ENCODE peak calls at places on chromosomes 1 and 21, in seven cellular contexts. D is GM12878, H is HepG2, V is SK-N-SH, Q is HCT116, G is K562, F is H1. L is an unnamed sample.

GRCh38 chr1:50023292-50024159 is at the start of gene AGBL4:
- DNase-seq in Q (no peak), V (peak; percentile 93), D (no peak), H (no peak), F (no peak), G (peak; percentile 50), L (peak; percentile 22)

GRCh38 chr1:11938722-11939526 is 4.4 kb downstream of the PLOD1 start:
- DNase-seq in Q (no peak), G (peak; percentile 77), F (no peak), D (no peak), V (peak; percentile 67), H (no peak), L (no peak)

GRCh38 chr1:54570161-54570560 is 22.1 kb downstream of the ACOT11 start:
- DNase-seq in F (no peak), H (no peak), Q (no peak), D (no peak), V (peak; percentile 75), G (no peak), L (no peak)

GRCh38 chr21:35775778-35776515 is 284.4 kb downstream of the SETD4 start:
- DNase-seq in F (no peak), V (no peak), Q (no peak), H (no peak), D (no peak), G (no peak), L (no peak)

GRCh38 chr1:23904748-23905357 is 8.3 kb downstream of the CNR2 start:
- DNase-seq in H (no peak), V (no peak), F (no peak), Q (no peak), G (no peak), D (peak; percentile 84), L (no peak)

GRCh38 chr1:24300971-24301370 is 18.2 kb upstream of the GRHL3 start:
- DNase-seq in F (no peak), D (no peak), H (no peak), G (no peak), Q (no peak), V (no peak), L (peak; percentile 38)

GRCh38 chr1:172449585-172450523 is 6.0 kb upstream of the PIGC start:
- DNase-seq in G (peak; percentile 83), D (no peak), F (peak; percentile 36), Q (peak; percentile 39), H (peak; percentile 85), V (peak; percentile 71), L (peak; percentile 83)

GRCh38 chr1:240242601-240243144 is 151.0 kb downstream of the FMN2 start:
- DNase-seq in H (no peak), Q (no peak), V (peak; percentile 26), D (no peak), G (no peak), F (no peak), L (no peak)

GRCh38 chr21:44739316-44739715 is 27.9 kb upstream of the TSPEAR start:
- DNase-seq in F (no peak), H (no peak), V (no peak), D (no peak), G (no peak), Q (no peak), L (no peak)

GRCh38 chr1:84721152-84721551 is 30.9 kb upstream of the SSX2IP start:
- DNase-seq in H (peak; percentile 6), F (no peak), D (no peak), G (peak; percentile 70), V (no peak), Q (no peak), L (no peak)

GRCh38 chr1:67572594-67573221 is 112.3 kb upstream of the GADD45A start:
- DNase-seq in D (no peak), F (no peak), H (no peak), G (no peak), V (no peak), Q (no peak), L (no peak)

GRCh38 chr1:182299728-182300581 is 91.6 kb downstream of the GLUL start:
- DNase-seq in H (peak; percentile 78), G (peak; percentile 98), Q (no peak), D (no peak), F (no peak), V (peak; percentile 23), L (no peak)

GRCh38 chr1:10031461-10031860 is 1.3 kb upstream of the UBE4B start:
- DNase-seq in H (no peak), F (no peak), G (no peak), V (no peak), Q (no peak), D (no peak), L (no peak)

GRCh38 chr1:40711465-40712404 is 20.2 kb downstream of the NFYC start:
- DNase-seq in D (no peak), H (peak; percentile 50), G (peak; percentile 50), V (no peak), Q (no peak), F (no peak), L (no peak)

GRCh38 chr1:187203257-187203656 is 374.5 kb downstream of the PLA2G4A start:
- DNase-seq in D (no peak), H (no peak), F (no peak), V (no peak), G (no peak), Q (peak; percentile 57), L (no peak)

GRCh38 chr1:241310451-241310850 is 46.6 kb downstream of the RGS7 start:
- DNase-seq in G (no peak), F (no peak), V (no peak), Q (no peak), H (no peak), D (no peak), L (no peak)

GRCh38 chr21:33976082-33976979 is 60.7 kb upstream of the ATP5PO start:
- DNase-seq in F (no peak), Q (no peak), G (peak; percentile 87), H (peak; percentile 65), D (peak; percentile 90), V (no peak), L (no peak)

GRCh38 chr1:185862235-185862634 is 128.0 kb downstream of the HMCN1 start:
- DNase-seq in D (no peak), Q (no peak), V (no peak), G (peak; percentile 24), H (no peak), F (no peak), L (no peak)

GRCh38 chr1:30520461-30520860 is 202.9 kb downstream of the MATN1 start:
- DNase-seq in D (no peak), H (no peak), Q (no peak), G (no peak), V (no peak), F (no peak), L (no peak)
- TF ChIP-seq JUND in D (no peak), H (no peak), Q (no peak), G (no peak), V (no peak), F (no peak), L (no peak)

DNA sequence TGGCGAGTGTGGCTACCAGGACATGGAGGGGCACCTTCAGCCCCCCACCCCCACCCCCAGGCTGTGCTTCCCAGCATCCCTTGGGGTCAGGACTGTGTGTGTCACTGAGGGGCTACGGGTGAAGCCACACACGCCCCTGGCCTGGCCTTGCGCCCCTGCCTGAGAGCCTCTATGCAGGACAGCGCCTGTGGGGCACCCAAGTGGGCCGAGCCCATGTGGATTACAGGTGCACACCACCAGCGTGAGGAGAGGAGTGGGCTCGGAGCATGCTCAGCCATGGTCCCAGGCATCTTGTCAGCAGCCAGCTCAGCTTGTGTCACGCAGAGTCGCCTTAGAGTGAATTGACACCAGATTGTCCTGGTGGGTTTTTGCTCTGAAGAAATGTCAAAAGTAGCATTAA is 27.9 kb downstream of the FAAP20 start:
- DNase-seq in Q (no peak), F (no peak), D (no peak), H (no peak), G (no peak), V (no peak), L (no peak)
- TF ChIP-seq JUND in Q (no peak), F (no peak), D (no peak), H (no peak), G (no peak), V (no peak), L (no peak)

GRCh38 chr1:43936470-43937151 is 3.0 kb downstream of the ARTN start:
- DNase-seq in F (no peak), G (no peak), D (no peak), H (peak; percentile 48), V (peak; percentile 87), Q (no peak), L (peak; percentile 32)
- TF ChIP-seq JUND in F (no peak), G (no peak), D (no peak), H (no peak), V (no peak), Q (no peak), L (no peak)

GRCh38 chr21:29371464-29371863 is 72.7 kb downstream of the BACH1 start:
- DNase-seq in V (no peak), Q (no peak), H (no peak), G (no peak), D (no peak), F (no peak), L (no peak)

GRCh38 chr21:29374481-29374880 is 75.8 kb downstream of the BACH1 start:
- DNase-seq in G (no peak), D (no peak), Q (no peak), H (no peak), F (no peak), V (no peak), L (no peak)

GRCh38 chr21:29367335-29367734 is 68.6 kb downstream of the BACH1 start:
- DNase-seq in D (no peak), V (no peak), F (no peak), H (no peak), G (no peak), Q (no peak), L (no peak)

GRCh38 chr21:29376556-29376955 is 77.8 kb downstream of the BACH1 start:
- DNase-seq in D (no peak), Q (peak; percentile 39), V (no peak), F (peak; percentile 31), G (peak; percentile 59), H (peak; percentile 47), L (no peak)

GRCh38 chr21:29372063-29372802 is 73.5 kb downstream of the BACH1 start:
- DNase-seq in V (peak; percentile 50), F (no peak), G (peak; percentile 77), D (peak; percentile 59), Q (peak; percentile 67), H (peak; percentile 78), L (no peak)
- TF ChIP-seq JUND in V (no peak), F (no peak), G (no peak), D (no peak), Q (no peak), H (no peak), L (no peak)

DNA sequence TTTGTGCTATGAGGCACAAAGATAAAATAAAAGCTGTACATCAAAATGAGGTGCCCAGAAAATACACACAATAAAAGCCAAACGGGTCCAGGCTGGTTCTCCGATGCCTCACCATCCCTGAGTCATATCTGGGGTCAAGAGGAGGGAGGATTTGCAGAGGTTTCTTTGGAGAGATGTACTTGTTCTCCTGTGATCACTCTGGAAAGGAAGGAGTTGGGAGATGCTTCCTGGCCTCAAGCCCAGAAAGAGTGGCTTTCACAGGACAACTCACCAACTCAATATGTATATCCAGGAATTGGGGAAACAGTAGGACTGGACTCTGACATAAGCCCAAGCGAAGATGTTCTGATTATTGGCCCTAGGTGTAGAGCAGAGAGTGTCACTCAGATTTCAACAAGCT is 51.9 kb downstream of the DIPK1A start:
- DNase-seq in H (no peak), F (no peak), Q (peak; percentile 49), D (no peak), G (no peak), V (no peak), L (no peak)
- TF ChIP-seq JUND in H (no peak), F (no peak), Q (peak; percentile 44), D (no peak), G (no peak), V (peak; percentile 89), L (no peak)

L was measured in T47D.